ENCODE peak calls at places on chromosome 9, in ten cellular contexts. V, M, C, I, S, X, B, K, U and E are unnamed samples.

GRCh38 chr9:35907732-35908483 is 1.4 kb upstream of the SPAAR start:
- DNase-seq in V (peak; percentile 90), M (peak; percentile 47), C (peak; percentile 60), I (peak; percentile 94), S (no peak), X (peak; percentile 94), B (peak; percentile 67), K (peak; percentile 65), U (no peak), E (no peak)

GRCh38 chr9:90420714-90421513 is 221.7 kb downstream of the DIRAS2 start:
- DNase-seq in V (peak; percentile 81), M (no peak), C (no peak), I (no peak), S (no peak), X (no peak), B (no peak), K (no peak), U (no peak), E (no peak)

GRCh38 chr9:101465330-101465915 is 29.8 kb upstream of the ALDOB start:
- DNase-seq in V (peak; percentile 62), M (peak; percentile 65), C (peak; percentile 55), I (peak; percentile 36), S (no peak), X (peak; percentile 84), B (peak; percentile 49), K (peak; percentile 53), U (no peak), E (no peak)

GRCh38 chr9:16460711-16461110 is 409.8 kb downstream of the BNC2 start:
- DNase-seq in V (no peak), M (no peak), C (no peak), I (no peak), S (no peak), X (no peak), B (no peak), K (no peak), U (no peak), E (no peak)

GRCh38 chr9:127683723-127684122 is 23.1 kb upstream of the CFAP157 start:
- DNase-seq in V (peak; percentile 35), M (no peak), C (no peak), I (no peak), S (no peak), X (peak; percentile 41), B (no peak), K (peak; percentile 74), U (no peak), E (no peak)

GRCh38 chr9:97561501-97561900 is 60.0 kb downstream of the TMOD1 start:
- DNase-seq in V (no peak), M (no peak), C (no peak), I (no peak), S (no peak), X (no peak), B (no peak), K (no peak), U (no peak), E (no peak)

GRCh38 chr9:114301798-114302565 is 20.9 kb upstream of the ORM1 start:
- DNase-seq in V (no peak), M (peak; percentile 24), C (peak; percentile 4), I (no peak), S (no peak), X (no peak), B (peak; percentile 8), K (no peak), U (no peak), E (no peak)

GRCh38 chr9:72808446-72808768 is 144.4 kb downstream of the ALDH1A1 start:
- DNase-seq in V (no peak), M (no peak), C (no peak), I (no peak), S (no peak), X (no peak), B (no peak), K (no peak), U (no peak), E (no peak)

GRCh38 chr9:83304686-83305085 is 233.5 kb downstream of the FRMD3 start:
- DNase-seq in V (peak; percentile 93), M (peak; percentile 75), C (peak; percentile 70), I (no peak), S (no peak), X (peak; percentile 96), B (peak; percentile 85), K (peak; percentile 53), U (no peak), E (no peak)

GRCh38 chr9:128438343-128439109 is 17.3 kb upstream of the ODF2 start:
- DNase-seq in V (peak; percentile 63), M (peak; percentile 89), C (peak; percentile 89), I (peak; percentile 76), S (peak; percentile 56), X (peak; percentile 78), B (peak; percentile 89), K (peak; percentile 53), U (peak; percentile 93), E (peak; percentile 90)

GRCh38 chr9:108674766-108675530 is 180.8 kb downstream of the ACTL7B start:
- DNase-seq in V (no peak), M (no peak), C (no peak), I (no peak), S (no peak), X (no peak), B (no peak), K (no peak), U (no peak), E (no peak)

DNA sequence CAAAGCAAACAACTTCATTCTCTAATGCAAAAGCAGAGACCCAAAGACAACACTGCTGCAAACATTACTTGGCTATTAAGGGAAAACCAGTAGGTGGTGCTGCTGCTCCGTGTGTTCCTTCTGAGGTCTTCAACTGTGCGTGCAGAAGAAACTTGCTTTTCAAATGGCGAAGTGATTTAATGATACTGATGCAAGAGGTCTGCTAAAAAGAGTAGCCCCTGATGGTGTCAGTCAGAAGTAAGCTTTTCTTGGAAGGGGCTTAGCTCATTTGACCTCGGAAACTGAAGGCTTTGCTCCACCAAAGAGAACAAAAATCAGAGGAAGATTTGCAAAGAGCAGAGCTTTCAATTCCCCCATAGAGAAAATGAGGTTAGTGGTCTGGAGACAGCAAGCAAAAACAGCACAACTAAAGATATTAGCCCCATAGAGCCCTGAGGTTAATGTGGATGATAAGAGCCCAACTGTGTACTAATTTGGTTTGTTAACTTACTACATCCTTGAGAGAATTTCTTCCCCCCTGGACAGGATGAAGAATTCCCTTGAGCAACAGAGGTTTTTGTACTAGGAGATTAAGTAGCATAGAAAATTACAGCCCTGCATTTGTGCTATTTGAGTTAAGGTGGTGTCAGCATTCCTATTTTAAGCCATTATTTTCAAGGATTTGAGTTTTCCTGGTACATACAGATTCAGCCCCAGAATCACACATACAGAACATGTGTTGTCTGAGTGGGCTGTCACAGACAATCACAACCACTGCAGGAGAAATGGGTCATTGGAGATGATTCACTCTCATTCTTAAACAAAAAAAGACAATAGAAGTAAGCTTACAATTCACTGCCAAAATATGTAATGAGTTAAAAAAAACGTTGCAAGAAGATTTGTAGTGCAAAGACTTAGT is 153.2 kb upstream of the C9orf72 start:
- DNase-seq in V (peak; percentile 71), M (peak; percentile 52), C (peak; percentile 59), I (peak; percentile 10), S (peak; percentile 6), X (peak; percentile 78), B (peak; percentile 78), K (peak; percentile 75), U (peak; percentile 74), E (peak; percentile 28)
- TF ChIP-seq CTCF in V (peak; percentile 87), M (peak; percentile 50), C (peak; percentile 65), I (peak; percentile 66), S (peak; percentile 71), X (peak; percentile 72), B (peak; percentile 68), K (peak; percentile 87), U (peak; percentile 96), E (peak; percentile 84)

GRCh38 chr9:92730897-92731296 is 33.7 kb downstream of the BICD2 start:
- DNase-seq in V (no peak), M (no peak), C (no peak), I (no peak), S (no peak), X (no peak), B (no peak), K (no peak), U (no peak), E (no peak)

GRCh38 chr9:92729735-92730155 is 34.9 kb downstream of the BICD2 start:
- DNase-seq in V (no peak), M (no peak), C (no peak), I (no peak), S (no peak), X (no peak), B (no peak), K (no peak), U (no peak), E (no peak)

GRCh38 chr9:92726971-92727715 is 37.5 kb downstream of the BICD2 start:
- DNase-seq in V (peak; percentile 31), M (no peak), C (no peak), I (no peak), S (no peak), X (peak; percentile 71), B (no peak), K (peak; percentile 53), U (peak; percentile 52), E (no peak)

GRCh38 chr9:92727716-92728700 is 36.6 kb downstream of the BICD2 start:
- DNase-seq in V (no peak), M (no peak), C (no peak), I (no peak), S (no peak), X (no peak), B (no peak), K (no peak), U (no peak), E (no peak)

GRCh38 chr9:92728831-92729734 is 35.5 kb downstream of the BICD2 start:
- DNase-seq in V (no peak), M (peak; percentile 25), C (no peak), I (no peak), S (peak; percentile 58), X (peak; percentile 37), B (peak; percentile 41), K (no peak), U (no peak), E (peak; percentile 75)
- TF ChIP-seq CTCF in V (peak; percentile 65), M (no peak), C (peak; percentile 9), I (no peak), S (peak; percentile 68), X (peak; percentile 53), B (no peak), K (no peak), U (peak; percentile 43), E (peak; percentile 44)

DNA sequence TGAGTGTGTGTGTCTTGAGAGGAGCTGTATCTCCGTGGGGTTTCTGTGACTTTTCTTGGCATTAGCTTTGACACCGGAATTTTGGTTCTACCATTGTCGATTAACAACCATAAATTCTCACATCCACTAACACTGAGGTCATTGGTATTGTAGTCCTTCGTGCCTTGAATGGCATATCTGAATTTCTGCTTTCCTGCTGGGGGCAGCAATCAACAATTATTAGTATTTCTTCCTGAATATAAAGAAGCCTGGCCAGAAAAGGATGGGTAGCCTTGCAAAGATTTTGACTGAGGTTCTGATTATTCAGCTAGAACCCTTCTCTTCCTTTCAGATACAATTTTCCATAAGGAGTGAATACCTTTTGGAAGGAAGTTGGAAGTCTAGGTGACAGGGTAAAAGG is 33.5 kb upstream of the SHOC1 start:
- DNase-seq in V (no peak), M (no peak), C (peak; percentile 13), I (no peak), S (no peak), X (peak; percentile 64), B (no peak), K (no peak), U (no peak), E (no peak)
- TF ChIP-seq CTCF in V (no peak), M (no peak), C (no peak), I (no peak), S (peak; percentile 22), X (peak; percentile 2), B (no peak), K (peak; percentile 23), U (no peak), E (peak; percentile 25)

DNA sequence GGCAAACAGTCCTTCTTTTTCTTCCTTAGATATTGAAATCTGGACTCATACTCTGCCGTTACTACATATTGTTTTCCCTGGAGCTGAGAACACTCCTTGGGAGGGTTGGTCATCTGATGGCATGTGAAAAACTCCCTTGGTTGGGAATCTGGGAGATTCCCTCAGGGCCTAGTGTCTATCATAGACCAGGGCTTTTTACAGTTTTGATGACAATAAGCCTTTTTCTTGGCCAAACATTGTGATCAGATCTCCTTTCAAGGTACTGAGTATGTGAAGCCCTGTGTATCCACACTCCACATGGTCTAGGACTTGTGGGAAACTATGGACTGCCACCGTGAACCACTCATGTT is 32.9 kb downstream of the TMEM252 start:
- DNase-seq in V (no peak), M (no peak), C (no peak), I (no peak), S (no peak), X (no peak), B (no peak), K (no peak), U (no peak), E (no peak)
- TF ChIP-seq CTCF in V (no peak), M (no peak), C (no peak), I (peak; percentile 0), S (no peak), X (no peak), B (no peak), K (no peak), U (peak; percentile 25), E (no peak)